ENCODE peak calls at places on chromosomes 16 and 17, in four cellular contexts. One of them, this sample, is unnamed.
A peak's percentile ranks its signal among the peaks of the same experiment; 100 is the strongest.

GRCh38 chr16:49587511-49587910 is 213.9 kb downstream of the C16orf78 start:
- DNase-seq in adrenal gland: no peak
- DNase-seq in CD8-positive, alpha-beta T cell: no peak
- DNase-seq in tibial nerve: no peak
- DNase-seq in this sample: no peak

GRCh38 chr17:9230861-9231260 is 209.6 kb downstream of the NTN1 start:
- DNase-seq in adrenal gland: no peak
- DNase-seq in CD8-positive, alpha-beta T cell: no peak
- DNase-seq in tibial nerve: no peak
- DNase-seq in this sample: no peak

GRCh38 chr16:72992142-72992601 is 55.8 kb downstream of the ZFHX3 start:
- DNase-seq in adrenal gland: no peak
- DNase-seq in tibial nerve: no peak
- DNase-seq in CD8-positive, alpha-beta T cell: no peak
- DNase-seq in this sample: no peak

GRCh38 chr17:72514888-72515287 is 394.1 kb downstream of the SOX9 start:
- DNase-seq in adrenal gland: peak; percentile 12
- DNase-seq in tibial nerve: no peak
- DNase-seq in CD8-positive, alpha-beta T cell: no peak
- DNase-seq in this sample: no peak

GRCh38 chr16:3880623-3881498 is at the start of gene CREBBP:
- DNase-seq in adrenal gland: peak; percentile 90
- DNase-seq in tibial nerve: peak; percentile 82
- DNase-seq in CD8-positive, alpha-beta T cell: peak; percentile 93
- DNase-seq in this sample: peak; percentile 43

GRCh38 chr16:57383276-57384247 is 11.3 kb downstream of the CX3CL1 start:
- DNase-seq in tibial nerve: no peak
- DNase-seq in CD8-positive, alpha-beta T cell: no peak
- DNase-seq in adrenal gland: no peak
- DNase-seq in this sample: no peak

GRCh38 chr17:2749058-2749783 is at the start of gene CCDC92B:
- DNase-seq in adrenal gland: no peak
- DNase-seq in CD8-positive, alpha-beta T cell: no peak
- DNase-seq in tibial nerve: no peak
- DNase-seq in this sample: no peak

GRCh38 chr16:73743665-73744496 is 552.7 kb upstream of the PSMD7 start:
- DNase-seq in adrenal gland: peak; percentile 33
- DNase-seq in CD8-positive, alpha-beta T cell: no peak
- DNase-seq in tibial nerve: no peak
- DNase-seq in this sample: no peak

GRCh38 chr17:31803494-31804213 is 55.4 kb downstream of the COPRS start:
- DNase-seq in adrenal gland: no peak
- DNase-seq in CD8-positive, alpha-beta T cell: no peak
- DNase-seq in tibial nerve: no peak
- DNase-seq in this sample: no peak

GRCh38 chr16:81096715-81097208 is 567 bp upstream of the GCSH start:
- DNase-seq in CD8-positive, alpha-beta T cell: no peak
- DNase-seq in adrenal gland: no peak
- DNase-seq in tibial nerve: no peak
- DNase-seq in this sample: no peak

GRCh38 chr17:38729886-38730525 is at the start of gene CISD3:
- DNase-seq in tibial nerve: peak; percentile 65
- DNase-seq in adrenal gland: peak; percentile 88
- DNase-seq in CD8-positive, alpha-beta T cell: peak; percentile 92
- DNase-seq in this sample: no peak

GRCh38 chr17:7440823-7441174 is 1.5 kb downstream of the FGF11 start:
- DNase-seq in tibial nerve: no peak
- DNase-seq in CD8-positive, alpha-beta T cell: no peak
- DNase-seq in adrenal gland: peak; percentile 86
- DNase-seq in this sample: no peak

GRCh38 chr16:10296956-10297340 is 88.9 kb upstream of the ATF7IP2 start:
- DNase-seq in tibial nerve: no peak
- DNase-seq in CD8-positive, alpha-beta T cell: no peak
- DNase-seq in adrenal gland: no peak
- DNase-seq in this sample: no peak

GRCh38 chr16:88804552-88805339 is 1.2 kb downstream of the CDT1 start:
- DNase-seq in adrenal gland: peak; percentile 48
- DNase-seq in CD8-positive, alpha-beta T cell: no peak
- DNase-seq in tibial nerve: no peak
- DNase-seq in this sample: no peak

GRCh38 chr16:54326266-54326662 is 39.7 kb upstream of the IRX3 start:
- DNase-seq in adrenal gland: no peak
- DNase-seq in tibial nerve: no peak
- DNase-seq in CD8-positive, alpha-beta T cell: no peak
- DNase-seq in this sample: no peak

GRCh38 chr17:65229596-65229995 is 92.4 kb downstream of the RGS9 start:
- DNase-seq in tibial nerve: no peak
- DNase-seq in CD8-positive, alpha-beta T cell: no peak
- DNase-seq in adrenal gland: no peak
- DNase-seq in this sample: no peak

GRCh38 chr16:71927383-71927782 is 32.1 kb downstream of the IST1 start:
- DNase-seq in tibial nerve: no peak
- DNase-seq in CD8-positive, alpha-beta T cell: no peak
- DNase-seq in adrenal gland: peak; percentile 94
- DNase-seq in this sample: no peak

GRCh38 chr17:60851181-60851580 is 173.5 kb downstream of the BCAS3 start:
- DNase-seq in CD8-positive, alpha-beta T cell: no peak
- DNase-seq in tibial nerve: no peak
- DNase-seq in adrenal gland: no peak
- DNase-seq in this sample: no peak

GRCh38 chr17:47703191-47703591 is 9.2 kb downstream of the TBKBP1 start:
- DNase-seq in adrenal gland: no peak
- DNase-seq in tibial nerve: no peak
- DNase-seq in CD8-positive, alpha-beta T cell: no peak
- DNase-seq in this sample: no peak

GRCh38 chr16:84618428-84619102 is 687 bp upstream of the COTL1 start:
- DNase-seq in adrenal gland: no peak
- DNase-seq in tibial nerve: no peak
- DNase-seq in CD8-positive, alpha-beta T cell: no peak
- DNase-seq in this sample: no peak
- H3K4me3 ChIP-seq in adrenal gland: no peak overlapping the region
- H3K4me3 ChIP-seq in tibial nerve: peak overlapping the region; percentile 85
- H3K4me3 ChIP-seq in CD8-positive, alpha-beta T cell: no peak overlapping the region
- H3K4me3 ChIP-seq in this sample: no peak overlapping the region

GRCh38 chr17:17152385-17152784 is 53.7 kb downstream of the PLD6 start:
- DNase-seq in tibial nerve: no peak
- DNase-seq in adrenal gland: peak; percentile 31
- DNase-seq in CD8-positive, alpha-beta T cell: no peak
- DNase-seq in this sample: no peak
- TF ChIP-seq CTCF in tibial nerve: no peak
- TF ChIP-seq CTCF in adrenal gland: no peak
- TF ChIP-seq CTCF in CD8-positive, alpha-beta T cell: no peak
- TF ChIP-seq CTCF in this sample: no peak

DNA sequence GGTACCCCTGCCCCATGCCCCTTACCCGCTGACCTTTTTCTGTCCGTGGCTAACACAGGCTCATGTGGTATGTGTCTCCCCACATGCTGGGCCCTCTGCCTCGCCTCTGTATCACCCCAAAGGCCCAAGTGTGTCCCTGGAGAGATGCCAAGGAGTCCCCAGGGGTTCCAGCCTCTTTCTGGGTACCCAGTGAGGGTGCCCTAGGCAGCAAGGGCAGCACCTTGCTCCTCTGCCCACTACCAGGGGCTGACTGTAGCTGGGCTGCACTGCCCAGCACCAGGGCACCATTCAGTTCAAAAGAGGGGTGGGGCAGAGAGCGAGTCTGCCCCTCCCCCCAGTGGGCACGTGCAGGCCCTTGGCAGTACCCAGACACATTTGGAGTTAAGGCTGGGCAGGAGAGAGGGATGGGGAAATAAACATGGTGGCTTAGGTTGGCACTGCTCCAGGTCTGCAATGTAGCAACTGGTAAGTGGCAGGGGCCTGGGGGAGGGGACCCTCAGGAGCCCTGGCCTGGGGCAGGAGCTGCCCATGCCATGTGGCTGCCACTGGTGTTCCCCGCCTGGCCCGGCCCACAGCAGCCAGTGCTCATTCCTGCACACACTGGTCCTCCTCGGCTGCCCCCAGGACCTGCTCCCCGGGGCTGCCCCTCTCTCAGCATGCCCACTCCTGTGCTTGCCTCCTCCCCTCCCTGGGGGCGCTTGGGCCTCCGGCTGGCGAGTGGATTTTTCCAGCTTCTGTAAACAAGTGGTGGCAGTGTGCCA is 9.1 kb downstream of the THRA start:
- DNase-seq in CD8-positive, alpha-beta T cell: no peak
- DNase-seq in adrenal gland: peak; percentile 95
- DNase-seq in tibial nerve: peak; percentile 77
- DNase-seq in this sample: no peak
- H3K4me3 ChIP-seq in CD8-positive, alpha-beta T cell: no peak overlapping the region
- H3K4me3 ChIP-seq in adrenal gland: no peak overlapping the region
- H3K4me3 ChIP-seq in tibial nerve: peak overlapping the region; percentile 16
- H3K4me3 ChIP-seq in this sample: no peak overlapping the region

DNA sequence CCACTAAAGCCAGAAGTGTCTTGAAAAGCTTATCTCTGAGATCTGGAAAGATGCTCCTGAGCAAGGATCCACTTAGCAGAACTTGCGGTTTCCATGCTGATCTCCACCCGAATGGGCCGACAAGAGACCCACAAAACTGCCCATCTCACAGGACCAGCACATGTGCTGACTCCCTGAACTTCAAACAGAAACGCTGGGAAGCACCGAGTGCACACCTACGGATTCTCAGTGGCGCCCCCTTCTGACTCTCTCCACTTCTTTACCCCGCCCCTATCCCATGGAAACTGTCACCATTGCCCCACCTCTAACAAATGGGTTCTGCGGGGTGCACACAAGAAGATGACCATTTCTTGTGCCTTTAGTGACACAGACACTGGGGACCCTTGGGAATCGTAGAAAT is 21.4 kb downstream of the CDRT4 start:
- DNase-seq in adrenal gland: no peak
- DNase-seq in tibial nerve: no peak
- DNase-seq in CD8-positive, alpha-beta T cell: no peak
- DNase-seq in this sample: no peak
- TF ChIP-seq CTCF in adrenal gland: no peak
- TF ChIP-seq CTCF in tibial nerve: no peak
- TF ChIP-seq CTCF in CD8-positive, alpha-beta T cell: no peak
- TF ChIP-seq CTCF in this sample: peak; percentile 6

GRCh38 chr17:67071595-67071994 is 27.2 kb downstream of the CACNG1 start:
- DNase-seq in tibial nerve: no peak
- DNase-seq in CD8-positive, alpha-beta T cell: no peak
- DNase-seq in adrenal gland: no peak
- DNase-seq in this sample: no peak

GRCh38 chr17:67069591-67070136 is 25.3 kb downstream of the CACNG1 start:
- DNase-seq in adrenal gland: no peak
- DNase-seq in tibial nerve: no peak
- DNase-seq in CD8-positive, alpha-beta T cell: no peak
- DNase-seq in this sample: no peak

GRCh38 chr17:67076290-67076689 is 31.9 kb downstream of the CACNG1 start:
- DNase-seq in tibial nerve: no peak
- DNase-seq in CD8-positive, alpha-beta T cell: no peak
- DNase-seq in adrenal gland: no peak
- DNase-seq in this sample: no peak

GRCh38 chr17:67074781-67075180 is 30.4 kb downstream of the CACNG1 start:
- DNase-seq in tibial nerve: no peak
- DNase-seq in CD8-positive, alpha-beta T cell: no peak
- DNase-seq in adrenal gland: no peak
- DNase-seq in this sample: no peak

GRCh38 chr17:67072885-67073284 is 28.5 kb downstream of the CACNG1 start:
- DNase-seq in tibial nerve: no peak
- DNase-seq in CD8-positive, alpha-beta T cell: no peak
- DNase-seq in adrenal gland: no peak
- DNase-seq in this sample: no peak
- H3K4me3 ChIP-seq in tibial nerve: no peak overlapping the region
- H3K4me3 ChIP-seq in CD8-positive, alpha-beta T cell: no peak overlapping the region
- H3K4me3 ChIP-seq in adrenal gland: no peak overlapping the region
- H3K4me3 ChIP-seq in this sample: no peak overlapping the region

GRCh38 chr16:85474808-85475207 is 138.3 kb upstream of the GSE1 start:
- DNase-seq in adrenal gland: peak; percentile 46
- DNase-seq in CD8-positive, alpha-beta T cell: no peak
- DNase-seq in tibial nerve: no peak
- DNase-seq in this sample: no peak

GRCh38 chr16:85472514-85472913 is 140.6 kb upstream of the GSE1 start:
- DNase-seq in CD8-positive, alpha-beta T cell: no peak
- DNase-seq in tibial nerve: no peak
- DNase-seq in adrenal gland: no peak
- DNase-seq in this sample: no peak

GRCh38 chr16:85473326-85473725 is 139.8 kb upstream of the GSE1 start:
- DNase-seq in CD8-positive, alpha-beta T cell: no peak
- DNase-seq in tibial nerve: no peak
- DNase-seq in adrenal gland: no peak
- DNase-seq in this sample: no peak

GRCh38 chr16:85475233-85475632 is 137.9 kb upstream of the GSE1 start:
- DNase-seq in CD8-positive, alpha-beta T cell: no peak
- DNase-seq in tibial nerve: no peak
- DNase-seq in adrenal gland: peak; percentile 61
- DNase-seq in this sample: no peak

GRCh38 chr16:85473909-85474640 is 139.0 kb upstream of the GSE1 start:
- DNase-seq in tibial nerve: no peak
- DNase-seq in CD8-positive, alpha-beta T cell: no peak
- DNase-seq in adrenal gland: no peak
- DNase-seq in this sample: no peak
- TF ChIP-seq CTCF in tibial nerve: no peak
- TF ChIP-seq CTCF in CD8-positive, alpha-beta T cell: no peak
- TF ChIP-seq CTCF in adrenal gland: no peak
- TF ChIP-seq CTCF in this sample: no peak

GRCh38 chr16:1272453-1273198 is 16.8 kb downstream of the TPSD1 start:
- DNase-seq in tibial nerve: no peak
- DNase-seq in adrenal gland: no peak
- DNase-seq in CD8-positive, alpha-beta T cell: no peak
- DNase-seq in this sample: no peak
- H3K4me3 ChIP-seq in tibial nerve: no peak overlapping the region
- H3K4me3 ChIP-seq in adrenal gland: no peak overlapping the region
- H3K4me3 ChIP-seq in CD8-positive, alpha-beta T cell: no peak overlapping the region
- H3K4me3 ChIP-seq in this sample: no peak overlapping the region